ENCODE peak calls at places on chromosomes 1 and 21, in five cellular contexts. V is psoas muscle; O is CD4-positive, alpha-beta T cell; Y is lower lobe of right lung; S is mammary epithelial cell. K is an unnamed sample.

GRCh38 chr1:85027242-85027983 is 20.9 kb downstream of the MCOLN3 start:
- DNase-seq in Y (no peak), O (no peak), V (no peak), S (no peak), K (no peak)

GRCh38 chr1:89088597-89088996 is 23.6 kb upstream of the GBP1 start:
- DNase-seq in S (no peak), Y (no peak), V (no peak), O (no peak), K (no peak)

GRCh38 chr1:41894101-41894620 is 24.6 kb downstream of the HIVEP3 start:
- DNase-seq in S (no peak), Y (no peak), O (no peak), V (no peak), K (no peak)

GRCh38 chr1:198122693-198123092 is 34.1 kb upstream of the NEK7 start:
- DNase-seq in S (no peak), O (no peak), Y (no peak), V (no peak), K (no peak)

GRCh38 chr1:207659545-207660148 is 14.7 kb downstream of the CR1L start:
- DNase-seq in V (no peak), S (no peak), O (no peak), Y (no peak), K (no peak)

GRCh38 chr1:1060281-1061000 is 13.7 kb downstream of the RNF223 start:
- DNase-seq in V (no peak), S (no peak), O (no peak), Y (no peak), K (no peak)

GRCh38 chr1:30892671-30893073 is 15.9 kb downstream of the SDC3 start:
- DNase-seq in V (no peak), Y (no peak), O (no peak), S (no peak), K (no peak)

GRCh38 chr1:244414543-244414942 is 37.2 kb downstream of the ADSS2 start:
- DNase-seq in S (peak), V (no peak), Y (no peak), O (no peak), K (no peak)

GRCh38 chr1:24415910-24416665 is 486 bp downstream of the NIPAL3 start:
- DNase-seq in Y (peak), O (no peak), V (no peak), S (peak), K (no peak)

GRCh38 chr1:112618721-112619517 is at the start of gene ST7L:
- DNase-seq in Y (peak), O (peak), V (peak), S (peak), K (no peak)

GRCh38 chr21:39523398-39523797 is 71.6 kb downstream of the SH3BGR start:
- DNase-seq in S (no peak), V (no peak), Y (peak), O (no peak), K (no peak)

GRCh38 chr1:71210746-71211145 is 129.9 kb upstream of the ZRANB2 start:
- DNase-seq in V (no peak), S (no peak), O (no peak), Y (no peak), K (no peak)

GRCh38 chr1:212225871-212226302 is 59.3 kb upstream of the PPP2R5A start:
- DNase-seq in V (no peak), Y (no peak), S (no peak), O (no peak), K (no peak)

GRCh38 chr1:24251501-24251900 is 64.4 kb upstream of the IFNLR1 start:
- DNase-seq in V (no peak), S (no peak), O (no peak), Y (no peak), K (no peak)

GRCh38 chr1:195804547-195804946 is 803.7 kb downstream of the KCNT2 start:
- DNase-seq in Y (no peak), O (no peak), V (no peak), S (no peak), K (no peak)

GRCh38 chr1:94772230-94772641 is 47.9 kb upstream of the SLC44A3 start:
- DNase-seq in O (no peak), Y (peak), V (no peak), S (peak), K (no peak)

GRCh38 chr1:78483903-78484302 is 6.9 kb upstream of the PTGFR start:
- DNase-seq in Y (no peak), O (no peak), V (no peak), S (no peak), K (no peak)

GRCh38 chr1:153100241-153100640 is 5.9 kb upstream of the SPRR2E start:
- DNase-seq in S (peak), V (no peak), O (no peak), Y (no peak), K (no peak)

GRCh38 chr1:65762081-65762862 is 30.4 kb upstream of the PDE4B start:
- DNase-seq in S (peak), Y (no peak), O (no peak), V (no peak), K (no peak)

GRCh38 chr1:210291786-210292275 is 36.9 kb upstream of the HHAT start:
- DNase-seq in Y (no peak), O (no peak), S (no peak), V (no peak), K (no peak)

GRCh38 chr1:32791881-32792280 is 25.3 kb downstream of the YARS1 start:
- DNase-seq in S (peak), V (no peak), Y (no peak), O (no peak), K (no peak)

GRCh38 chr1:85378526-85378925 is 86.4 kb downstream of the DDAH1 start:
- DNase-seq in V (no peak), S (no peak), Y (no peak), O (no peak), K (no peak)

GRCh38 chr1:47703161-47703825 is 265.4 kb downstream of the FOXD2 start:
- DNase-seq in V (no peak), S (no peak), O (no peak), Y (no peak), K (no peak)

GRCh38 chr1:197783510-197783948 is 8.2 kb upstream of the DENND1B start:
- DNase-seq in O (no peak), Y (no peak), V (no peak), S (peak), K (no peak)

GRCh38 chr1:240189386-240189989 is 97.8 kb downstream of the FMN2 start:
- DNase-seq in V (no peak), S (peak), Y (no peak), O (no peak), K (no peak)

GRCh38 chr1:168136709-168137514 is at the start of gene GPR161:
- DNase-seq in Y (peak), S (peak), O (peak), V (peak), K (peak)

GRCh38 chr21:40278345-40278744 is 411.1 kb downstream of the PCP4 start:
- DNase-seq in S (peak), Y (no peak), V (no peak), O (no peak), K (no peak)

GRCh38 chr1:25055961-25056360 is 125.9 kb upstream of the RUNX3 start:
- DNase-seq in O (no peak), V (no peak), S (no peak), Y (peak), K (peak)

GRCh38 chr1:1033009-1033587 is 13.2 kb downstream of the AGRN start:
- DNase-seq in V (peak), O (peak), S (no peak), Y (peak), K (no peak)

GRCh38 chr1:27447883-27448282 is 42.1 kb downstream of the WASF2 start:
- DNase-seq in V (no peak), S (no peak), Y (no peak), O (no peak), K (no peak)

GRCh38 chr1:202164271-202165037 is 4.1 kb upstream of the PTPN7 start:
- DNase-seq in Y (no peak), O (peak), V (no peak), S (no peak), K (no peak)

GRCh38 chr1:105260018-105260417 is 1510.3 kb downstream of the AMY1C start:
- DNase-seq in S (no peak), O (no peak), Y (no peak), V (no peak), K (no peak)

GRCh38 chr1:6597777-6598131 is 4.9 kb downstream of the KLHL21 start:
- DNase-seq in O (no peak), Y (no peak), S (no peak), V (no peak), K (no peak)

GRCh38 chr21:41294548-41295231 is 21.9 kb upstream of the FAM3B start:
- DNase-seq in S (no peak), Y (no peak), V (no peak), O (no peak), K (no peak)

GRCh38 chr1:51719146-51719545 is 102.3 kb downstream of the OSBPL9 start:
- DNase-seq in O (no peak), V (no peak), S (no peak), Y (no peak), K (no peak)
- TF ChIP-seq CTCF in O (no peak), V (no peak), S (no peak), Y (no peak), K (no peak)

DNA sequence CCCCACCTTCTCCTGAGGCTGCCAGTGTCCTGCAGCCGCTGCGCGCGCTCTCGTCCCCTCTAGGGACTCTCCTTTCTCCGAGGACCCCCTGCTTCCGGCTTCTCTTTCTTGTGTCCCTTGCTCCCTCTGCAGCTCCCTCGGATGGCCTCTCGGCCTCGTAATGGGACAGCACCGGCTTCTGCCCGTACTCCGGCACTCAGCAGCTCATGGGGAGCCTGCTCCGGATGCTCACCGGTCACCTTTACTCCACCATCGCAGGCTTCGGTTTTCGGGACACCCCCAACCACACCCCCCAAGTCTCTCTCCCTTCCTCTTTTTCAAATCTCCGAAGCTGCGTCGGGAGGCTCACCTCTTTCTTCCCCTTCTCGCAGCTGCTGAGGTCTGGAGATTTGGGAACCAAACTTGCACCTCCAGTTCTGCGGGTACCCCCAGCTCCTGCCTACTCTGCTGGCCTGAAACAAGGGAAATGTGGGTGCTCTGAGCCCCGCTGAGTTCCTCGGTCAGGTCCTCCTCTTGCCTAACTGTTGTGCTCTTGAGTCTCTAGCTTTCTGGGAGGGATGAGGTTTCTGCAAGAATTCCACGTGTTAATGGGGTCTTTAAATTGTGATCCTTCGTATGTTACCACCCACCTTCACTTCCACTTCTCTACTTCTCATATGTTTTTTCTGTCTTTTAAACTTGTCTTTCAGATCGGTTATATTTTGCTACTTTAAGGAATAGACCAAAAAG is 931 bp downstream of the CDC14A start:
- DNase-seq in Y (peak), S (peak), O (peak), V (no peak), K (no peak)
- TF ChIP-seq CTCF in Y (no peak), S (no peak), O (no peak), V (no peak), K (no peak)

GRCh38 chr1:162107911-162108310 is 38.4 kb downstream of the NOS1AP start:
- DNase-seq in O (no peak), Y (no peak), S (no peak), V (no peak), K (no peak)
- TF ChIP-seq CTCF in O (no peak), Y (no peak), S (no peak), V (no peak), K (no peak)

GRCh38 chr1:149925751-149926150 is 1.9 kb downstream of the SF3B4 start:
- DNase-seq in V (no peak), S (no peak), O (no peak), Y (no peak), K (no peak)

GRCh38 chr1:149927056-149927534 is 508 bp downstream of the SF3B4 start:
- DNase-seq in O (no peak), Y (no peak), S (peak), V (no peak), K (no peak)

GRCh38 chr1:149928388-149928724 is 753 bp upstream of the SF3B4 start:
- DNase-seq in V (no peak), S (no peak), O (no peak), Y (no peak), K (no peak)

GRCh38 chr1:149926296-149926695 is 1.3 kb downstream of the SF3B4 start:
- DNase-seq in S (no peak), O (no peak), Y (no peak), V (no peak), K (no peak)

DNA sequence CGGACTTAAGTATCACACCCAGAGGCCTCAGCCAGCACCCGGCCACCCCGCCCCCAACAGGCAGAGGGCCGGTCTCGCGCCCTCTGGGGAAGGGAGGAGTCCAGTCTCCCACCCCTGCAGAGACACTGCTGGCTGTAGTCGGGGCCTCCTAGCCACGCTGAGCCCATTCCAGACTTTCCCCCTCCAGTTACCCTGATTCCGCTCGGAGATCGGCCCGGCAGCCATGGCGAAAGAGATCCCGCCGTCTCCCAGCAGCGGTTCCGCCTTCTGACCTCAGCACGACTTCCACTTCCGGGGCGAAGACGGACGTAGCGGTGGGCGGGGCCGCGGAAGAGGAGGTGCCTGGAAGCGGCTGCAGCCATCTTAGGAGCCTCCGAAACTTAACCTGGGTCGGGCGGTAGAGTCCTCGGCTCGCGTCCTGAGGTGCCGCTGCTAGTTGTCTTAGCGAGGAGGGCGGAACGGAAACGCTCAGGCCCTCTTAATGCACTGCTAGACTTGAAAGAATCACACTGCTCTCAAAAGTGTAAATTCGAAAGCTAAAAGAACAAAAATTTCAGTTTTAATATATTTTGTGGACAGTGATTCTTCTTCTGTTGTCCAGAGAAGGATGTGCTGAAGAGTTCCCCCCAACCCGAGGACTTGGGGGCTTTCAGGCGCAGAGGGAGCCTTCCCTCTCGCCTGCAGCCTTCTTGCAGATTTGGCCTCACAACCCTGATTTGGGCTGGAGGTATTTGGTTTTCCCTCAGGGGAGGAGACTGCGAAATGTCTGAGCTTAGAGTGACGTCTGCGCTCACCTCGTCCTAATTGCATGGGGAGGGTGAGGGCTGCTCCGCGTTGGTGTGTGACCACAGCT is at the start of gene SF3B4:
- DNase-seq in S (peak), O (peak), V (peak), Y (peak), K (peak)
- TF ChIP-seq CTCF in S (no peak), O (no peak), V (peak), Y (no peak), K (peak)